ENCODE peak calls at places on chromosomes 16 and 17, in four cellular contexts. H, B, M and A are unnamed samples.

GRCh38 chr17:58308173-58308984 is 20.2 kb downstream of the TSPOAP1 start:
- DNase-seq in B (no peak), M (no peak), H (peak; percentile 42), A (no peak)

GRCh38 chr16:83059237-83059636 is 432.5 kb downstream of the CDH13 start:
- DNase-seq in M (peak; percentile 11), H (no peak), B (no peak), A (no peak)

GRCh38 chr17:59406808-59407381 is 75.4 kb downstream of the YPEL2 start:
- DNase-seq in M (peak; percentile 57), H (no peak), B (no peak), A (no peak)

GRCh38 chr16:46727184-46727583 is 21.0 kb downstream of the MYLK3 start:
- DNase-seq in B (no peak), H (no peak), M (no peak), A (no peak)

GRCh38 chr16:22008215-22009142 is 568 bp downstream of the MOSMO start:
- DNase-seq in B (no peak), M (no peak), H (no peak), A (no peak)

GRCh38 chr17:13337171-13337570 is 264.6 kb downstream of the HS3ST3A1 start:
- DNase-seq in B (no peak), H (no peak), M (peak; percentile 33), A (no peak)

GRCh38 chr17:45410144-45411091 is 22.3 kb downstream of the ARHGAP27 start:
- DNase-seq in M (no peak), H (peak; percentile 61), B (no peak), A (no peak)

GRCh38 chr17:57296231-57296630 is 39.9 kb downstream of the MSI2 start:
- DNase-seq in M (no peak), H (no peak), B (no peak), A (no peak)

GRCh38 chr16:77723108-77723514 is 797 bp downstream of the NUDT7 start:
- DNase-seq in M (peak; percentile 72), B (peak; percentile 24), H (peak; percentile 67), A (no peak)

GRCh38 chr16:525123-525519 is 2.4 kb upstream of the CAPN15 start:
- DNase-seq in B (no peak), H (no peak), M (no peak), A (no peak)

GRCh38 chr17:42709561-42709960 is 27.2 kb downstream of the CNTNAP1 start:
- DNase-seq in M (no peak), H (no peak), B (no peak), A (no peak)

GRCh38 chr17:72697602-72698146 is 394.8 kb downstream of the SLC39A11 start:
- DNase-seq in H (no peak), M (peak; percentile 25), B (no peak), A (no peak)

GRCh38 chr16:81446318-81447275 is 2.0 kb downstream of the CMIP start:
- DNase-seq in B (no peak), H (peak; percentile 59), M (peak; percentile 51), A (no peak)

GRCh38 chr17:40559954-40560591 is 5.2 kb downstream of the CCR7 start:
- DNase-seq in B (peak; percentile 91), H (peak; percentile 89), M (peak; percentile 94), A (peak; percentile 79)

GRCh38 chr17:19327039-19327776 is 35.3 kb downstream of the B9D1 start:
- DNase-seq in B (no peak), H (peak; percentile 29), M (peak; percentile 80), A (peak; percentile 58)

GRCh38 chr17:41976142-41976768 is 9.7 kb downstream of the CNP start:
- DNase-seq in M (no peak), H (peak; percentile 70), B (no peak), A (no peak)

GRCh38 chr17:59377410-59377809 is 46.0 kb downstream of the YPEL2 start:
- DNase-seq in M (peak; percentile 49), B (no peak), H (peak; percentile 55), A (no peak)

GRCh38 chr17:7560172-7561027 is 1.3 kb upstream of the SENP3 start:
- DNase-seq in H (no peak), M (peak; percentile 49), B (peak; percentile 51), A (no peak)

GRCh38 chr17:8110456-8110804 is 7.9 kb downstream of the ALOXE3 start:
- DNase-seq in M (no peak), B (no peak), H (no peak), A (no peak)

GRCh38 chr17:35540589-35541404 is 3.3 kb upstream of the SLFN12L start:
- DNase-seq in H (peak; percentile 63), M (peak; percentile 51), B (no peak), A (no peak)

GRCh38 chr17:8243827-8244226 is 4.0 kb downstream of the CTC1 start:
- DNase-seq in H (no peak), M (no peak), B (no peak), A (no peak)

GRCh38 chr16:6545329-6545728 is 787.3 kb upstream of the RBFOX1 start:
- DNase-seq in H (no peak), M (no peak), B (no peak), A (no peak)

GRCh38 chr16:69243479-69243878 is 56.5 kb downstream of the SNTB2 start:
- DNase-seq in H (no peak), B (no peak), M (peak; percentile 81), A (no peak)

GRCh38 chr16:57720142-57720575 is 15.4 kb upstream of the KATNB1 start:
- DNase-seq in H (peak; percentile 86), B (peak; percentile 60), M (peak; percentile 50), A (no peak)

GRCh38 chr17:57487552-57487951 is 231.2 kb downstream of the MSI2 start:
- DNase-seq in M (no peak), H (no peak), B (no peak), A (no peak)

GRCh38 chr17:38922538-38923291 is 2.7 kb upstream of the LASP1NB start:
- DNase-seq in H (peak; percentile 73), B (no peak), M (peak; percentile 69), A (no peak)
- TF ChIP-seq CTCF in H (no peak), B (no peak), M (no peak), A (no peak)

GRCh38 chr17:79702071-79702470 is 28.7 kb upstream of the ENPP7 start:
- DNase-seq in H (no peak), M (no peak), B (no peak), A (no peak)
- TF ChIP-seq CTCF in H (no peak), M (no peak), B (no peak), A (no peak)

DNA sequence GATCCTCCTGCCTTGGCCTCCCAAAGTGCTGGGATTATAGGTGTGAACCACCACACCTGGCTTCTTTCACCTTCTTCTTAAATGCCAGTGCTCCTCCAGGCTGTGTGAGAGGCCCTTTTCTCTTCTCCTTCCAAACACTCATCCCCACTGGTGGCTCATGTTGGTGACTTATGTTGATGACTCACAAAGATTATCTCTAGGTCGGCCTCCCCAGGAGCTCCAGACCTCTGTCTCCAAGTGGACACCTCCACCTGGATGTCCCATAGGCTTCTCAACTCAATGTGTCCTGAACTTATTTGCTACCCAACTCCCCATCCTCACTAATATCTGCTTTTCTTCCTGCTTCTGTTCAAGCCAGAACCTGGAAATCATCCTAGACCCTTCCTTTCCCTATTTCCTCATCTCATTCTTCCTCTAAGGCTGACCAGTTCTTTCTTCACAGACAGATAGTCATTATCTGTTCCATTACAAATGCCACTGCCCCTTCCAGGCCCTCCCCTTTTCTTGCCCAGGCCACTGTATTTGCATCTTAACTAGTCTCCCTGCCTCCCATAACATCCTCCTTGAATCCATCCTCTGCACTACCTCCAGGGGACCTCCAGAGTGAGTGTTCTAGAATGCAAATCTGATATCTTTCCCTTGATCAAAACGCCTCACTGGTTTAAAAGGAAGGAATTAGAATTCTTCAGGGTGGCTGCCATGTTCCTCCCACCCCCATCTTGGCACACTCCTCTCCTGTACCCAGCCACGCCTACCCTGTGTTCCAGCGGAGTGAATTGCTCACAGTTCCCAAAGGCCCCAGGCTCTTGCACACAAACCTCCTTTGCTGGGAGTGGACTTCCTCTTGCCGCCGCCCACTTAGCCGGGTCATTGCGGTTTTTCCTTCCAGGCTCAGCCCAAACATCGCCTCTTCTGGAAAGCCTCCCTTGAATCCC is 34.8 kb upstream of the FBXO47 start:
- DNase-seq in M (peak; percentile 13), B (peak; percentile 38), H (no peak), A (no peak)
- TF ChIP-seq CTCF in M (no peak), B (no peak), H (no peak), A (no peak)

GRCh38 chr17:67157732-67158639 is 87.0 kb downstream of the HELZ start:
- DNase-seq in H (no peak), B (peak; percentile 31), M (peak; percentile 57), A (peak; percentile 10)
- TF ChIP-seq CTCF in H (no peak), B (peak; percentile 64), M (peak; percentile 55), A (peak; percentile 40)

GRCh38 chr17:32593003-32593402 is 106.2 kb downstream of the CDK5R1 start:
- DNase-seq in B (no peak), M (no peak), H (no peak), A (no peak)
- TF ChIP-seq CTCF in B (no peak), M (no peak), H (no peak), A (no peak)

GRCh38 chr16:74724820-74725549 is 24.3 kb upstream of the MLKL start:
- DNase-seq in H (no peak), M (peak; percentile 82), B (no peak), A (no peak)
- TF ChIP-seq CTCF in H (no peak), M (peak; percentile 44), B (no peak), A (no peak)